ENCODE peak calls at places on chromosomes 1 and 21, in four cellular contexts. C is cardiac muscle cell, P is heart left ventricle, A is suprapubic skin. Z is an unnamed sample.

GRCh38 chr1:206770531-206771352 is at the start of gene IL19:
- DNase-seq in A (no peak), P (no peak), C (no peak), Z (no peak)

GRCh38 chr1:109912214-109912861 is 1.7 kb downstream of the CSF1 start:
- DNase-seq in A (no peak), C (no peak), P (no peak), Z (no peak)

GRCh38 chr1:81846630-81847029 is 45.9 kb downstream of the ADGRL2 start:
- DNase-seq in A (no peak), C (no peak), P (no peak), Z (no peak)

GRCh38 chr1:181152892-181153633 is 64.6 kb downstream of the IER5 start:
- DNase-seq in A (peak; percentile 81), P (peak; percentile 91), C (peak; percentile 95), Z (peak; percentile 87)

GRCh38 chr1:17021896-17022295 is 10.2 kb upstream of the ATP13A2 start:
- DNase-seq in A (no peak), C (no peak), P (no peak), Z (no peak)

GRCh38 chr1:171901245-171901644 is 59.9 kb downstream of the DNM3 start:
- DNase-seq in C (no peak), P (no peak), A (no peak), Z (no peak)

GRCh38 chr21:41045534-41046268 is 122.3 kb upstream of the BACE2 start:
- DNase-seq in P (no peak), C (peak; percentile 54), A (no peak), Z (no peak)

GRCh38 chr1:117544509-117545109 is 61.2 kb upstream of the TENT5C start:
- DNase-seq in A (no peak), C (no peak), P (no peak), Z (no peak)

GRCh38 chr1:22150923-22151322 is 8.0 kb upstream of the WNT4 start:
- DNase-seq in P (no peak), A (no peak), C (no peak), Z (no peak)

GRCh38 chr1:15295676-15296075 is 48.7 kb downstream of the FHAD1 start:
- DNase-seq in C (no peak), P (no peak), A (no peak), Z (no peak)

GRCh38 chr1:244095523-244095911 is 44.4 kb downstream of the ZBTB18 start:
- DNase-seq in C (no peak), P (no peak), A (no peak), Z (no peak)

GRCh38 chr21:25964009-25964408 is 206.6 kb downstream of the APP start:
- DNase-seq in P (no peak), A (no peak), C (no peak), Z (no peak)

GRCh38 chr21:26909972-26910371 is 56.9 kb downstream of the ADAMTS5 start:
- DNase-seq in C (peak; percentile 81), A (no peak), P (no peak), Z (no peak)

GRCh38 chr1:29324771-29325351 is 88.5 kb downstream of the PTPRU start:
- DNase-seq in P (no peak), A (no peak), C (peak; percentile 49), Z (no peak)

GRCh38 chr1:54287821-54288220 is 87.9 kb downstream of the MRPL37 start:
- DNase-seq in P (no peak), C (no peak), A (no peak), Z (no peak)

GRCh38 chr1:89605692-89606091 is 27.2 kb upstream of the LRRC8C start:
- DNase-seq in A (no peak), P (no peak), C (peak; percentile 57), Z (no peak)

GRCh38 chr1:229597877-229598276 is 28.0 kb downstream of the TAF5L start:
- DNase-seq in P (no peak), C (no peak), A (no peak), Z (no peak)

GRCh38 chr1:99601709-99602403 is 44.1 kb upstream of the PALMD start:
- DNase-seq in A (no peak), P (no peak), C (no peak), Z (no peak)

GRCh38 chr21:42618713-42619112 is 34.7 kb upstream of the PDE9A start:
- DNase-seq in P (no peak), A (peak; percentile 29), C (no peak), Z (no peak)

GRCh38 chr1:21659099-21659923 is 9.8 kb downstream of the RAP1GAP start:
- DNase-seq in C (peak; percentile 89), P (peak; percentile 76), A (peak; percentile 90), Z (peak; percentile 91)

GRCh38 chr1:7454052-7454815 is 316.9 kb upstream of the VAMP3 start:
- DNase-seq in A (no peak), C (peak; percentile 39), P (peak; percentile 32), Z (no peak)

GRCh38 chr1:36522461-36523229 is 39.9 kb upstream of the CSF3R start:
- DNase-seq in P (no peak), A (peak; percentile 55), C (no peak), Z (no peak)

GRCh38 chr1:14538335-14538734 is 60.1 kb upstream of the KAZN start:
- DNase-seq in C (no peak), P (no peak), A (no peak), Z (no peak)

GRCh38 chr1:184150776-184151531 is 99.4 kb downstream of the TSEN15 start:
- DNase-seq in P (peak; percentile 23), C (no peak), A (no peak), Z (no peak)

GRCh38 chr1:91699339-91699970 is 186.5 kb downstream of the TGFBR3 start:
- DNase-seq in C (peak; percentile 34), P (peak; percentile 44), A (no peak), Z (no peak)

GRCh38 chr1:107883562-107883961 is 81.4 kb downstream of the VAV3 start:
- DNase-seq in C (peak; percentile 74), P (no peak), A (no peak), Z (no peak)

GRCh38 chr1:190169311-190170067 is 308.2 kb downstream of the BRINP3 start:
- DNase-seq in P (no peak), A (no peak), C (no peak), Z (no peak)

GRCh38 chr21:34974162-34974981 is 74.7 kb downstream of the RUNX1 start:
- DNase-seq in A (no peak), C (no peak), P (no peak), Z (no peak)

GRCh38 chr1:59856725-59857338 is 42.1 kb downstream of the HOOK1 start:
- DNase-seq in P (no peak), C (no peak), A (no peak), Z (no peak)

GRCh38 chr1:37392051-37392450 is 82.3 kb upstream of the ZC3H12A start:
- DNase-seq in A (no peak), C (no peak), P (no peak), Z (no peak)

GRCh38 chr1:32234792-32235191 is 12.2 kb upstream of the FAM167B start:
- DNase-seq in P (no peak), C (no peak), A (no peak), Z (no peak)

GRCh38 chr1:107575226-107575625 is 389.8 kb downstream of the VAV3 start:
- DNase-seq in A (no peak), P (no peak), C (no peak), Z (no peak)

GRCh38 chr1:231926933-231927332 is 300.3 kb downstream of the DISC1 start:
- DNase-seq in P (no peak), A (no peak), C (no peak), Z (no peak)

GRCh38 chr1:67893126-67893495 is 59.8 kb upstream of the GNG12 start:
- DNase-seq in C (no peak), P (no peak), A (no peak), Z (no peak)

GRCh38 chr1:41682149-41682548 is 197.7 kb upstream of the EDN2 start:
- DNase-seq in A (no peak), C (no peak), P (no peak), Z (no peak)

GRCh38 chr1:57331620-57332019 is 92.2 kb downstream of the DAB1 start:
- DNase-seq in A (no peak), P (no peak), C (no peak), Z (no peak)

GRCh38 chr1:84502892-84503291 is 3.3 kb upstream of the SPATA1 start:
- DNase-seq in C (no peak), A (no peak), P (no peak), Z (no peak)

GRCh38 chr1:84505167-84506001 is 802 bp upstream of the SPATA1 start:
- DNase-seq in C (peak; percentile 14), A (peak; percentile 85), P (no peak), Z (no peak)

GRCh38 chr1:84506729-84507453 is 510 bp upstream of the GNG5 start:
- DNase-seq in A (no peak), P (no peak), C (no peak), Z (no peak)

GRCh38 chr1:84506002-84506728 is at the start of the genes GNG5 and SPATA1:
- DNase-seq in C (peak; percentile 99), P (peak; percentile 99), A (peak; percentile 99), Z (peak; percentile 99)

GRCh38 chr1:84504580-84505021 is 1.6 kb upstream of the SPATA1 start:
- DNase-seq in A (no peak), P (no peak), C (peak; percentile 5), Z (no peak)
- H3K27ac ChIP-seq in A (peak overlapping the region; percentile 98), P (peak overlapping the region; percentile 99), C (peak overlapping the region; percentile 92), Z (no peak overlapping the region)

GRCh38 chr1:30778156-30778978 is 20.8 kb upstream of the LAPTM5 start:
- DNase-seq in P (no peak), A (no peak), C (no peak), Z (no peak)
- H3K27ac ChIP-seq in P (no peak overlapping the region), A (no peak overlapping the region), C (no peak overlapping the region), Z (no peak overlapping the region)

DNA sequence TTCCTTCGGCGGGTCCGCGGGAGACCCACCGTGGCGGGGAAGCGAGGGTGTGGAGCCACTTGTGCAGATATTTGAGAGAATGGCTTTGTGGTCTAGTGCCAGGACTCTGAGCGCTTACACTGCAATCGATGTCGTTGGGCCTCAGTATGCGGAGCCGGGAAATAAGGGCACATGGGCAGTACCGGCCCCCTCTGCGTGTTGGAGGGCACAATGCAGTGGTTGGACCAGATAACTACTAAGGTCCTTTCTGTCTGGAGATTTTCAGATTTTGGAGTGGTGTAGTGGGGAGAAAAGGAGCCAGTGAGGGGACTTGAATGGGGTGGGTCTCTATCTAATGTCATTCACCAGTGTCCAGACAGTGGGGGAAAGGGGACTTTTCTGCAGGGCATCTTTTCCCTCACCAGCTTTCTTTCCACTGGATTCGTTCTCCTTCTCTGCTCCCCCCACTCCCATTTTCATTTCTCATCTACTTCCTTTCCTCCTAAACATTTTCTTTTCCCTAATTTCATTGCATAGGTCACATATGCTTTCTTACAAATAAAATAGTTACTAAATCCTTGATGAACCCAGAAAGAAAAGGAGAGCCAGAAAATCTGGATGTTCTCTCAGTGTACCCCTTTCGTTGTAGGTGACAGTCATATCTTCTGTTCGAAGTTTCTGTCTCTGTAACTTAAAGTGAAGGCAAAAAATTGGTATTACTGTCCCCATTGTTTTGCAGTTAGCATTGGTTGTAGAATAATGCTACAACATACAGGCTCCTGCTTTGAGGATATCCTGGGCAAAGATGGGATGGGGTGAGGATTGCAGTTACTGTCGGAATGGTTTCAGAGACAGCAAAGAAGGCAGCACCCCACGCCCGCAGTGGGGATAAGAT is 1.4 kb downstream of the ATF3 start:
- DNase-seq in C (no peak), A (no peak), P (no peak), Z (no peak)
- H3K27ac ChIP-seq in C (peak overlapping the region; percentile 97), A (peak overlapping the region; percentile 98), P (peak overlapping the region; percentile 97), Z (no peak overlapping the region)

GRCh38 chr21:38954450-38955059 is 148.8 kb downstream of the ETS2 start:
- DNase-seq in C (no peak), A (no peak), P (no peak), Z (no peak)

GRCh38 chr21:38955495-38955894 is 149.8 kb downstream of the ETS2 start:
- DNase-seq in A (no peak), C (no peak), P (peak; percentile 34), Z (no peak)

GRCh38 chr21:38957575-38958340 is 152.0 kb downstream of the ETS2 start:
- DNase-seq in C (no peak), A (no peak), P (no peak), Z (no peak)

GRCh38 chr21:38956791-38957571 is 151.3 kb downstream of the ETS2 start:
- DNase-seq in P (no peak), A (no peak), C (peak; percentile 86), Z (no peak)

GRCh38 chr21:38956006-38956405 is 150.3 kb downstream of the ETS2 start:
- DNase-seq in A (no peak), P (no peak), C (no peak), Z (no peak)
- H3K27ac ChIP-seq in A (no peak overlapping the region), P (no peak overlapping the region), C (peak overlapping the region; percentile 89), Z (no peak overlapping the region)